ENCODE peak calls at places on chromosomes 4 and X, in ten cellular contexts. X is H1, W is left ventricle myocardium inferior, Z is GM23338, Y is HepG2, E is ovary, I is iPS DF 6.9, Q is esophagus muscularis mucosa, P is heart right ventricle, C is fibroblast of lung. N is an unnamed sample.

GRCh38 chrX:113390531-113390930 is 549.9 kb upstream of the AMOT start:
- DNase-seq in W (no peak), Y (no peak), P (no peak), X (no peak), C (no peak), E (no peak), Z (no peak), I (no peak), Q (no peak), N (no peak)

GRCh38 chr4:54226399-54227260 is 2.5 kb upstream of the PDGFRA start:
- DNase-seq in P (peak; percentile 52), E (peak; percentile 83), Z (peak; percentile 66), Y (no peak), I (no peak), C (peak; percentile 75), Q (no peak), W (peak; percentile 77), X (peak; percentile 67), N (no peak)

GRCh38 chr4:153409924-153410501 is 56.1 kb upstream of the TMEM131L start:
- DNase-seq in Y (no peak), C (peak; percentile 34), E (no peak), X (no peak), P (no peak), I (no peak), W (no peak), Z (no peak), Q (no peak), N (no peak)

GRCh38 chr4:66376396-66376795 is 706.1 kb upstream of the EPHA5 start:
- DNase-seq in Z (no peak), X (no peak), W (no peak), Y (no peak), C (no peak), E (no peak), Q (no peak), P (no peak), I (no peak), N (no peak)

GRCh38 chr4:55921093-55921492 is 27.7 kb upstream of the CEP135 start:
- DNase-seq in P (no peak), E (no peak), Z (no peak), Y (no peak), W (no peak), C (no peak), Q (no peak), X (no peak), I (no peak), N (no peak)

GRCh38 chr4:121243476-121243875 is 79.4 kb upstream of the TNIP3 start:
- DNase-seq in Q (no peak), I (no peak), W (no peak), Y (no peak), C (peak; percentile 29), X (no peak), Z (no peak), E (no peak), P (no peak), N (no peak)

GRCh38 chr4:8035371-8035780 is 95.7 kb upstream of the AFAP1 start:
- DNase-seq in Q (no peak), Y (no peak), C (peak; percentile 84), E (no peak), Z (no peak), W (no peak), X (no peak), I (no peak), P (no peak), N (peak; percentile 61)

GRCh38 chr4:70651864-70652506 is 14.3 kb downstream of the JCHAIN start:
- DNase-seq in Z (peak; percentile 79), X (peak; percentile 46), P (no peak), C (peak; percentile 25), W (no peak), I (peak; percentile 20), E (no peak), Y (peak; percentile 27), Q (no peak), N (no peak)

GRCh38 chrX:31036895-31037294 is 34.9 kb downstream of the FTHL17 start:
- DNase-seq in W (peak; percentile 16), E (peak; percentile 35), X (peak; percentile 45), Z (peak; percentile 60), P (peak; percentile 24), I (no peak), Q (no peak), C (peak; percentile 45), Y (peak; percentile 42), N (peak; percentile 48)

GRCh38 chrX:153642313-153642654 is 4.7 kb upstream of the DUSP9 start:
- DNase-seq in X (peak; percentile 53), E (peak; percentile 33), Z (peak; percentile 41), Y (no peak), P (no peak), W (no peak), C (no peak), Q (no peak), I (no peak), N (no peak)

GRCh38 chr4:82579932-82580331 is 18.1 kb upstream of the TMEM150C start:
- DNase-seq in I (no peak), W (no peak), Y (no peak), C (no peak), P (no peak), E (no peak), Q (no peak), X (no peak), Z (no peak), N (no peak)

GRCh38 chr4:112410364-112410763 is 105.6 kb downstream of the NEUROG2 start:
- DNase-seq in C (no peak), P (no peak), X (no peak), W (no peak), Y (no peak), I (no peak), Z (no peak), E (no peak), Q (no peak), N (no peak)

DNA sequence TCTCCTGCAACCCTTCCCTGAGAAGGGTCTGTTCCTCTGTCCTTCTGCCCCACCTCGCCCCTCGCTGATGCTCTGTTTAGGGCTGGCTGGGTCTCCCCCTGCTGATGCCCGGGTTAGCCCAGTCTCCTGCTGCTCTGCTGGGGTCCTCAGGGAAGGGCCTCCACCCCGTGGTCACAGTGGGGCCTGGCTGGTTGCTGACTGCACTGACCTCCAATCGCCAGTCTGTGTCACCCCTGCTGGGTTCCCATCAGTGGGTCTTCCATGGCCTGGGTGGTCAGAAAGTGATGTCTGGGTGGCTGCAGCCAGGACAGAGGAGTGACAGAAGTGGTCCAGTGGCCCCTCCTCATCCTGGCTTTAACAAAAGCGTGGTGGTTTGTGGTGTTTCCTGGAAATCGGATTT is 44.7 kb downstream of the EVC start:
- DNase-seq in W (no peak), Q (no peak), Y (no peak), C (no peak), P (no peak), Z (no peak), I (no peak), X (peak; percentile 32), E (no peak), N (no peak)
- H3K4me1 ChIP-seq in W (no peaks in the 10 kb centered on the region), Q (no peaks in the 10 kb centered on the region), Y (no peaks in the 10 kb centered on the region), C (peaks cover 14% of the 10 kb centered on the region), P (peaks cover 7% of the 10 kb centered on the region), Z (peaks cover 21% of the 10 kb centered on the region), I (peaks cover 12% of the 10 kb centered on the region), X (peaks cover 22% of the 10 kb centered on the region), E (no peaks in the 10 kb centered on the region), N (no peaks in the 10 kb centered on the region)

DNA sequence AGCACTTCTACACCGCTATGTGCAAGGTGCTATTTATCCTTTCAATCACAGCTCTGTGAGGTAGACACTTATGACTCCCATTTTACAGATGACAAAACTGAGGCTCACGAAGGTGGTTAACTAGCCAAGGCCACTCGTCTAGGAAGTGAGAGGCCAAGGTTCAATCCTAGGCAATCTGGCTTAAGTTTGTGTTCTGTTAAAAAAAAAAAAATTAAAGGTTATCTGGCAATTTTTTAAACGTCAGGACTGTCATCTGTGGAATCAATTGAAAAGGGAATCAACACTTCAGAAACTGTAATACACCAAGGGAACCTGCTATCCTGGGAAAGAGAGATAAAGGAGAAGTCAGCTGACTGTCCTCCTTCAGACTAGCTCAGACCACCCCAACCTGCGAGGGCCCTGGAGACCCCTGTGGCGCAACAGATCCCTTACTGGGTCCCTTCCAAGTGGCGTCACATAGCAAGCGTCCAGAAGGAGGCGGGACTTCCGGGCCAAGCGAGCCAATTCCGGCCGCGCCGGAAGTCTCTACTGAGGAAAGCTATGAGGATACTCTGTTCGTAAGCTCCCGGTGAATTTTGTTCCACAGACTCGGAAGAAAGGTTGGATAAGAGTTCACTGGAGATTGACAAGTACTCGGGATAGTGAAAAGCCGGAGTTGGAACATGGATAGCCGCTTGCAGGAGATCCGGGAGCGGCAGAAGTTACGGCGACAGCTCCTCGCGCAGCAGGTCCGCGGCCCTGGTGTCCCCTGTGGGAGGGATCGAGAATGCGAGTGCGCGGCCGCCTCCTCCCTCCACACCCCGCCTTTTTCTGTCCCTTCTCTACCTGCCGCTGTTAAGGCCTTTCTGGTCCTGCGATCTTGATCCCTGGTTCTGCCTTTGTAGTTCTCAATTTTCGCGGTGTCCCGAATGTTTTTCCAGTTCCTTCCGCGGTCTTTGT is at the start of gene METTL14:
- DNase-seq in I (peak; percentile 92), E (peak; percentile 96), C (peak; percentile 86), Y (peak; percentile 88), Q (peak; percentile 98), X (peak; percentile 97), P (peak; percentile 94), W (peak; percentile 93), Z (peak; percentile 99), N (peak; percentile 93)
- H3K27ac ChIP-seq in I (no peak within 1 kb of the TSS), E (peak within 1 kb of the TSS; percentile 74), C (peak within 1 kb of the TSS; percentile 87), Y (peak within 1 kb of the TSS; percentile 81), Q (peak within 1 kb of the TSS; percentile 88), X (peak within 1 kb of the TSS; percentile 77), P (peak within 1 kb of the TSS; percentile 86), W (peak within 1 kb of the TSS; percentile 95), Z (peak within 1 kb of the TSS; percentile 64), N (peak within 1 kb of the TSS; percentile 88)

GRCh38 chr4:3206439-3207100 is 42.4 kb upstream of the MSANTD1 start:
- DNase-seq in Z (no peak), I (no peak), E (peak; percentile 6), W (no peak), Q (no peak), C (no peak), Y (no peak), X (no peak), P (no peak), N (no peak)
- H3K36me3 ChIP-seq in Z (peaks cover 42% of the 10 kb centered on the region), I (peaks cover 18% of the 10 kb centered on the region), E (no peaks in the 10 kb centered on the region), W (peaks cover 47% of the 10 kb centered on the region), Q (peaks cover 32% of the 10 kb centered on the region), C (peaks cover 6% of the 10 kb centered on the region), Y (peaks cover 12% of the 10 kb centered on the region), X (peaks cover 12% of the 10 kb centered on the region), P (no peaks in the 10 kb centered on the region), N (peaks cover 41% of the 10 kb centered on the region)

GRCh38 chrX:40086569-40087335 is 11.0 kb downstream of the BCOR start:
- DNase-seq in Y (no peak), Q (no peak), I (no peak), Z (no peak), C (peak; percentile 56), W (no peak), E (no peak), P (no peak), X (no peak), N (no peak)

GRCh38 chrX:40090050-40090804 is 7.5 kb downstream of the BCOR start:
- DNase-seq in X (peak; percentile 58), W (peak; percentile 35), Q (no peak), Z (no peak), I (no peak), C (no peak), Y (no peak), E (peak; percentile 81), P (peak; percentile 38), N (peak; percentile 58)

GRCh38 chrX:40088803-40089540 is 8.8 kb downstream of the BCOR start:
- DNase-seq in W (no peak), Y (no peak), Z (no peak), X (no peak), Q (no peak), E (no peak), P (no peak), C (no peak), I (no peak), N (no peak)

GRCh38 chrX:40087574-40088298 is 10.0 kb downstream of the BCOR start:
- DNase-seq in Q (no peak), W (no peak), X (no peak), E (no peak), Y (no peak), I (no peak), P (no peak), Z (no peak), C (no peak), N (no peak)

GRCh38 chrX:40088299-40088625 is 9.5 kb downstream of the BCOR start:
- DNase-seq in C (no peak), Q (no peak), Z (peak; percentile 69), E (no peak), W (no peak), I (no peak), P (no peak), X (no peak), Y (no peak), N (no peak)
- H3K4me1 ChIP-seq in C (peaks cover 30% of the 10 kb centered on the region), Q (peaks cover 96% of the 10 kb centered on the region), Z (peaks cover 47% of the 10 kb centered on the region), E (peaks cover 8% of the 10 kb centered on the region), W (peaks cover 66% of the 10 kb centered on the region), I (peaks cover 19% of the 10 kb centered on the region), P (peaks cover 49% of the 10 kb centered on the region), X (peaks cover 35% of the 10 kb centered on the region), Y (peaks cover 86% of the 10 kb centered on the region), N (peaks cover 60% of the 10 kb centered on the region)

N was measured in thyroid gland.